ENCODE peak calls at places on chromosomes 13 and 19, in four cellular contexts. One of them, this sample, is unnamed.

GRCh38 chr13:98103942-98104880 is 38.7 kb upstream of the FARP1 start:
- DNase-seq in HFF-Myc: no peak
- DNase-seq in adipocyte: no peak
- DNase-seq in stomach: no peak
- DNase-seq in this sample: no peak

GRCh38 chr13:50187352-50188029 is 172.2 kb downstream of the KCNRG start:
- DNase-seq in HFF-Myc: no peak
- DNase-seq in adipocyte: no peak
- DNase-seq in stomach: no peak
- DNase-seq in this sample: no peak

GRCh38 chr13:36880961-36881360 is 39.1 kb downstream of the SMAD9 start:
- DNase-seq in HFF-Myc: no peak
- DNase-seq in adipocyte: peak
- DNase-seq in stomach: no peak
- DNase-seq in this sample: no peak

GRCh38 chr19:14406645-14407331 is 12.4 kb downstream of the DDX39A start:
- DNase-seq in HFF-Myc: no peak
- DNase-seq in adipocyte: no peak
- DNase-seq in stomach: no peak
- DNase-seq in this sample: no peak

GRCh38 chr19:10116085-10116865 is 3.4 kb downstream of the EIF3G start:
- DNase-seq in HFF-Myc: no peak
- DNase-seq in adipocyte: no peak
- DNase-seq in stomach: no peak
- DNase-seq in this sample: no peak

GRCh38 chr13:40082644-40083043 is 427.2 kb downstream of the COG6 start:
- DNase-seq in HFF-Myc: no peak
- DNase-seq in adipocyte: no peak
- DNase-seq in stomach: no peak
- DNase-seq in this sample: no peak

GRCh38 chr13:26872444-26873173 is 112.0 kb upstream of the GPR12 start:
- DNase-seq in HFF-Myc: peak
- DNase-seq in adipocyte: peak
- DNase-seq in stomach: peak
- DNase-seq in this sample: no peak

GRCh38 chr19:49114630-49115363 is 627 bp downstream of the LIN7B start:
- DNase-seq in HFF-Myc: no peak
- DNase-seq in adipocyte: peak
- DNase-seq in stomach: peak
- DNase-seq in this sample: no peak

GRCh38 chr19:32404939-32405430 is 585 bp upstream of the DPY19L3 start:
- DNase-seq in HFF-Myc: no peak
- DNase-seq in adipocyte: peak
- DNase-seq in stomach: peak
- DNase-seq in this sample: no peak

GRCh38 chr13:112545866-112546265 is 42.1 kb downstream of the TUBGCP3 start:
- DNase-seq in HFF-Myc: peak
- DNase-seq in adipocyte: peak
- DNase-seq in stomach: no peak
- DNase-seq in this sample: peak

GRCh38 chr13:20713014-20713376 is 9.5 kb downstream of the IL17D start:
- DNase-seq in HFF-Myc: no peak
- DNase-seq in adipocyte: no peak
- DNase-seq in stomach: no peak
- DNase-seq in this sample: no peak

GRCh38 chr13:40648040-40648439 is 18.4 kb downstream of the FOXO1 start:
- DNase-seq in HFF-Myc: no peak
- DNase-seq in adipocyte: no peak
- DNase-seq in stomach: no peak
- DNase-seq in this sample: no peak

GRCh38 chr13:102291587-102292218 is 110.1 kb downstream of the FGF14 start:
- DNase-seq in HFF-Myc: no peak
- DNase-seq in adipocyte: no peak
- DNase-seq in stomach: no peak
- DNase-seq in this sample: no peak

GRCh38 chr13:97881556-97881955 is 71.9 kb upstream of the IPO5 start:
- DNase-seq in HFF-Myc: no peak
- DNase-seq in adipocyte: no peak
- DNase-seq in stomach: no peak
- DNase-seq in this sample: no peak

GRCh38 chr19:5204212-5204611 is 136.4 kb downstream of the PTPRS start:
- DNase-seq in HFF-Myc: no peak
- DNase-seq in adipocyte: no peak
- DNase-seq in stomach: no peak
- DNase-seq in this sample: no peak

GRCh38 chr19:872266-872951 is 12.9 kb downstream of the CFD start:
- DNase-seq in HFF-Myc: no peak
- DNase-seq in adipocyte: peak
- DNase-seq in stomach: peak
- DNase-seq in this sample: no peak

GRCh38 chr13:31094331-31095015 is 67.2 kb downstream of the HSPH1 start:
- DNase-seq in HFF-Myc: no peak
- DNase-seq in adipocyte: no peak
- DNase-seq in stomach: no peak
- DNase-seq in this sample: no peak

GRCh38 chr13:83827338-83827737 is 54.9 kb downstream of the SLITRK1 start:
- DNase-seq in HFF-Myc: no peak
- DNase-seq in adipocyte: no peak
- DNase-seq in stomach: no peak
- DNase-seq in this sample: no peak

GRCh38 chr19:45349126-45349415 is 8.5 kb downstream of the KLC3 start:
- DNase-seq in HFF-Myc: no peak
- DNase-seq in adipocyte: no peak
- DNase-seq in stomach: no peak
- DNase-seq in this sample: no peak

GRCh38 chr13:48068036-48068435 is 26.9 kb downstream of the MED4 start:
- DNase-seq in HFF-Myc: no peak
- DNase-seq in adipocyte: no peak
- DNase-seq in stomach: no peak
- DNase-seq in this sample: no peak

GRCh38 chr19:41325947-41326706 is 16.2 kb downstream of the CCDC97 start:
- DNase-seq in HFF-Myc: no peak
- DNase-seq in adipocyte: peak
- DNase-seq in stomach: no peak
- DNase-seq in this sample: no peak

GRCh38 chr13:32309812-32310706 is 5.1 kb downstream of the ZAR1L start:
- DNase-seq in HFF-Myc: no peak
- DNase-seq in adipocyte: peak
- DNase-seq in stomach: no peak
- DNase-seq in this sample: peak

GRCh38 chr13:109738298-109738746 is 48.1 kb downstream of the IRS2 start:
- DNase-seq in HFF-Myc: no peak
- DNase-seq in adipocyte: no peak
- DNase-seq in stomach: no peak
- DNase-seq in this sample: no peak

GRCh38 chr19:38386968-38387549 is 775 bp downstream of the GGN start:
- DNase-seq in HFF-Myc: no peak
- DNase-seq in adipocyte: no peak
- DNase-seq in stomach: no peak
- DNase-seq in this sample: no peak

GRCh38 chr13:40506592-40507446 is 159.6 kb downstream of the FOXO1 start:
- DNase-seq in HFF-Myc: no peak
- DNase-seq in adipocyte: no peak
- DNase-seq in stomach: no peak
- DNase-seq in this sample: no peak

GRCh38 chr13:26446751-26447150 is 110.7 kb upstream of the WASF3 start:
- DNase-seq in HFF-Myc: no peak
- DNase-seq in adipocyte: no peak
- DNase-seq in stomach: no peak
- DNase-seq in this sample: no peak

GRCh38 chr13:46392967-46393366 is 5.9 kb upstream of the RUBCNL start:
- DNase-seq in HFF-Myc: no peak
- DNase-seq in adipocyte: no peak
- DNase-seq in stomach: no peak
- DNase-seq in this sample: no peak

GRCh38 chr13:113853518-113854237 is 10.2 kb downstream of the GAS6 start:
- DNase-seq in HFF-Myc: no peak
- DNase-seq in adipocyte: no peak
- DNase-seq in stomach: no peak
- DNase-seq in this sample: no peak

GRCh38 chr19:4448147-4448985 is 9.2 kb downstream of the UBXN6 start:
- DNase-seq in HFF-Myc: no peak
- DNase-seq in adipocyte: no peak
- DNase-seq in stomach: no peak
- DNase-seq in this sample: no peak

GRCh38 chr13:95530178-95530577 is 22.3 kb upstream of the CLDN10 start:
- DNase-seq in HFF-Myc: no peak
- DNase-seq in adipocyte: peak
- DNase-seq in stomach: no peak
- DNase-seq in this sample: no peak

GRCh38 chr13:37070956-37071355 is 11.5 kb upstream of the SUPT20H start:
- DNase-seq in HFF-Myc: no peak
- DNase-seq in adipocyte: no peak
- DNase-seq in stomach: no peak
- DNase-seq in this sample: no peak

GRCh38 chr19:29944415-29945012 is 2.5 kb downstream of the URI1 start:
- DNase-seq in HFF-Myc: no peak
- DNase-seq in adipocyte: no peak
- DNase-seq in stomach: no peak
- DNase-seq in this sample: no peak

GRCh38 chr19:29943615-29944014 is 1.6 kb downstream of the URI1 start:
- DNase-seq in HFF-Myc: no peak
- DNase-seq in adipocyte: no peak
- DNase-seq in stomach: no peak
- DNase-seq in this sample: no peak

GRCh38 chr19:29945433-29945832 is 3.4 kb downstream of the URI1 start:
- DNase-seq in HFF-Myc: no peak
- DNase-seq in adipocyte: no peak
- DNase-seq in stomach: no peak
- DNase-seq in this sample: no peak

GRCh38 chr19:29946645-29947044 is 4.6 kb downstream of the URI1 start:
- DNase-seq in HFF-Myc: no peak
- DNase-seq in adipocyte: no peak
- DNase-seq in stomach: no peak
- DNase-seq in this sample: no peak

DNA sequence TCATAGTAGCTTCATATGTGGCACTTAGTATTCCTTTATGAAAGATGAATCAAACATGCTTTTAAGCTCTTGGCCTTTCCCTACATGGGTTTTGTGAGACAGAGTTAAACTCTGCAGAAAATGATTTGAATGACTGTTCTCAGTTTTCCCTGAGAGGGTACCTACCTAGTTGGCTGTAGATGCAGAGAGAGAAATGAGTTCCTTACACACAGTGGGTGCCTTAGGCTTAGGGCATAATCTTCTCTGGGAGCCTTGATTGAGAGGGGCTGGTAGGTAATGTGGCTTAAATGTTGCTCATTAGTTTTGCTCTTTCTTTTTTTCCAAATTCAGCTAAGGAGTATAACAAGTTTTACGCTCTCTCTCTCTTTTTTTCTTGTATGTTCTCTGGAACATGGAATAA is 3.0 kb downstream of the URI1 start:
- DNase-seq in HFF-Myc: no peak
- DNase-seq in adipocyte: no peak
- DNase-seq in stomach: no peak
- DNase-seq in this sample: no peak
- H3K4me3 ChIP-seq in HFF-Myc: peak
- H3K4me3 ChIP-seq in adipocyte: peak
- H3K4me3 ChIP-seq in stomach: no peak
- H3K4me3 ChIP-seq in this sample: peak

GRCh38 chr19:55370305-55370988 is at the start of gene IL11:
- DNase-seq in HFF-Myc: no peak
- DNase-seq in adipocyte: peak
- DNase-seq in stomach: no peak
- DNase-seq in this sample: no peak
- H3K4me3 ChIP-seq in HFF-Myc: peak
- H3K4me3 ChIP-seq in adipocyte: peak
- H3K4me3 ChIP-seq in stomach: peak
- H3K4me3 ChIP-seq in this sample: peak

GRCh38 chr13:51614350-51614786 is 30.1 kb downstream of the WDFY2 start:
- DNase-seq in HFF-Myc: no peak
- DNase-seq in adipocyte: no peak
- DNase-seq in stomach: no peak
- DNase-seq in this sample: no peak
- H3K4me3 ChIP-seq in HFF-Myc: no peak
- H3K4me3 ChIP-seq in adipocyte: peak
- H3K4me3 ChIP-seq in stomach: no peak
- H3K4me3 ChIP-seq in this sample: no peak

GRCh38 chr19:46862974-46863632 is 2.3 kb downstream of the ARHGAP35 start:
- DNase-seq in HFF-Myc: no peak
- DNase-seq in adipocyte: peak
- DNase-seq in stomach: no peak
- DNase-seq in this sample: no peak
- H3K4me3 ChIP-seq in HFF-Myc: peak
- H3K4me3 ChIP-seq in adipocyte: peak
- H3K4me3 ChIP-seq in stomach: peak
- H3K4me3 ChIP-seq in this sample: peak